ENCODE peak calls at places on chromosomes 12 and 14, in six cellular contexts. One of them, this sample, is unnamed.

GRCh38 chr12:96247567-96247962 is 53.4 kb downstream of the ELK3 start:
- DNase-seq in tibial artery: no peak
- DNase-seq in stomach: no peak
- DNase-seq in right lobe of liver: no peak
- DNase-seq in IMR-90: peak; percentile 78
- DNase-seq in K562: no peak
- DNase-seq in this sample: no peak

GRCh38 chr12:27610380-27610779 is 85.9 kb upstream of the REP15 start:
- DNase-seq in tibial artery: no peak
- DNase-seq in stomach: no peak
- DNase-seq in right lobe of liver: no peak
- DNase-seq in IMR-90: peak; percentile 70
- DNase-seq in K562: no peak
- DNase-seq in this sample: no peak

GRCh38 chr14:89990218-89990617 is 34.5 kb downstream of the TDP1 start:
- DNase-seq in tibial artery: no peak
- DNase-seq in stomach: no peak
- DNase-seq in right lobe of liver: no peak
- DNase-seq in IMR-90: no peak
- DNase-seq in K562: no peak
- DNase-seq in this sample: no peak

GRCh38 chr12:122886851-122887816 is 8.8 kb downstream of the VPS37B start:
- DNase-seq in tibial artery: no peak
- DNase-seq in stomach: peak; percentile 46
- DNase-seq in right lobe of liver: no peak
- DNase-seq in IMR-90: peak; percentile 76
- DNase-seq in K562: peak; percentile 57
- DNase-seq in this sample: peak; percentile 80

GRCh38 chr14:92473261-92473946 is 40.2 kb upstream of the RIN3 start:
- DNase-seq in tibial artery: no peak
- DNase-seq in stomach: peak; percentile 26
- DNase-seq in right lobe of liver: no peak
- DNase-seq in IMR-90: peak; percentile 75
- DNase-seq in K562: no peak
- DNase-seq in this sample: peak; percentile 57

GRCh38 chr14:61769893-61770292 is 7.7 kb downstream of the SNAPC1 start:
- DNase-seq in tibial artery: no peak
- DNase-seq in stomach: no peak
- DNase-seq in right lobe of liver: no peak
- DNase-seq in IMR-90: no peak
- DNase-seq in K562: no peak
- DNase-seq in this sample: no peak

GRCh38 chr14:104341532-104342434 is 203.4 kb downstream of the KIF26A start:
- DNase-seq in tibial artery: no peak
- DNase-seq in stomach: peak; percentile 49
- DNase-seq in right lobe of liver: peak; percentile 61
- DNase-seq in IMR-90: no peak
- DNase-seq in K562: peak; percentile 79
- DNase-seq in this sample: peak; percentile 73

GRCh38 chr12:107379852-107380567 is 286.7 kb upstream of the CRY1 start:
- DNase-seq in tibial artery: no peak
- DNase-seq in stomach: peak; percentile 36
- DNase-seq in right lobe of liver: peak; percentile 77
- DNase-seq in IMR-90: peak; percentile 46
- DNase-seq in K562: no peak
- DNase-seq in this sample: no peak

GRCh38 chr12:79451988-79452387 is 238.8 kb downstream of the PAWR start:
- DNase-seq in tibial artery: peak; percentile 86
- DNase-seq in stomach: peak; percentile 25
- DNase-seq in right lobe of liver: no peak
- DNase-seq in IMR-90: peak; percentile 88
- DNase-seq in K562: no peak
- DNase-seq in this sample: no peak

DNA sequence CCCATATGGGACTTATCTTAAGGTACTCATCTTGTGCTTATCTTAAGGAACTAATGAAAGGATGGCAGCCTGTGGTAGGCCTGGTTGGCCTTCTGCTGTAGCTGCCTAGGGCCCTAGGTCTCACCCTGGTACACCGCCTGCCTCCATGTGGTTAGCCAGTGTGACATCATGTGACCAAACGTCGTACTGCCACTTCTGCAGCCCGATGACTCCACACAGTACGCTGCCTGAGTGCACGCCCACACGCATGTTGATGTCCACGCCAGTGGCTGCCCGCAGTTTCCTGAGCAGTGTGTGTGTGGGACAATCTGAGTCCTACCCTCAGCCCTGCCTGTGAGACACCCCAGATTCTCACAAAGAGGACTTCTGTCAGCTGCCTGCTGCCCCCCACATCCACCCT is 5.1 kb downstream of the ADCY4 start:
- DNase-seq in tibial artery: no peak
- DNase-seq in stomach: peak; percentile 62
- DNase-seq in right lobe of liver: no peak
- DNase-seq in IMR-90: no peak
- DNase-seq in K562: no peak
- DNase-seq in this sample: peak; percentile 87
- H3K4me1 ChIP-seq in tibial artery: peaks cover 30% of the 10 kb centered on the region
- H3K4me1 ChIP-seq in stomach: peaks cover 44% of the 10 kb centered on the region
- H3K4me1 ChIP-seq in right lobe of liver: no peaks in the 10 kb centered on the region
- H3K4me1 ChIP-seq in IMR-90: peaks cover 3% of the 10 kb centered on the region
- H3K4me1 ChIP-seq in K562: peaks cover 5% of the 10 kb centered on the region
- H3K4me1 ChIP-seq in this sample: peaks cover 25% of the 10 kb centered on the region

DNA sequence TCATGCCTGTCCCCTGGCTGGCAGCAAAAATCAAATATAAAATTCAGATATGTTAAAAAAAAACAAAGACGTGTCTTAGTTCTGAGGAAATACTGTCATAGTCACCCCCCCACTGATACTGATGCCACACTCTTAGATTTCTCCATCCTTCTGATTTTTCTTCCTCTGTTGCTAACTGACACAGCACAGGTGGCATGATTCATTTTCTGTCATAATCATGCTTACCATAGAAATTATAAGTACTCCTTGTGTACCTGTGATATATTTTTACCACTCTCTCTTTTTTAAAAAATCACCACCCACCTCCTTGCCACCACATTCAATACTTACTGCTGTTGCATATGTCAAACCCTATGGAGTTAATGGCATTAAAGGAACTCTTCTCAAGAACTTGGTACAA is 209.2 kb downstream of the PPM1H start:
- DNase-seq in tibial artery: no peak
- DNase-seq in stomach: no peak
- DNase-seq in right lobe of liver: no peak
- DNase-seq in IMR-90: no peak
- DNase-seq in K562: no peak
- DNase-seq in this sample: no peak
- H3K4me1 ChIP-seq in tibial artery: peaks cover 43% of the 10 kb centered on the region
- H3K4me1 ChIP-seq in stomach: peaks cover 19% of the 10 kb centered on the region
- H3K4me1 ChIP-seq in right lobe of liver: no peaks in the 10 kb centered on the region
- H3K4me1 ChIP-seq in IMR-90: peaks cover 20% of the 10 kb centered on the region
- H3K4me1 ChIP-seq in K562: peaks cover 3% of the 10 kb centered on the region
- H3K4me1 ChIP-seq in this sample: no peaks in the 10 kb centered on the region

DNA sequence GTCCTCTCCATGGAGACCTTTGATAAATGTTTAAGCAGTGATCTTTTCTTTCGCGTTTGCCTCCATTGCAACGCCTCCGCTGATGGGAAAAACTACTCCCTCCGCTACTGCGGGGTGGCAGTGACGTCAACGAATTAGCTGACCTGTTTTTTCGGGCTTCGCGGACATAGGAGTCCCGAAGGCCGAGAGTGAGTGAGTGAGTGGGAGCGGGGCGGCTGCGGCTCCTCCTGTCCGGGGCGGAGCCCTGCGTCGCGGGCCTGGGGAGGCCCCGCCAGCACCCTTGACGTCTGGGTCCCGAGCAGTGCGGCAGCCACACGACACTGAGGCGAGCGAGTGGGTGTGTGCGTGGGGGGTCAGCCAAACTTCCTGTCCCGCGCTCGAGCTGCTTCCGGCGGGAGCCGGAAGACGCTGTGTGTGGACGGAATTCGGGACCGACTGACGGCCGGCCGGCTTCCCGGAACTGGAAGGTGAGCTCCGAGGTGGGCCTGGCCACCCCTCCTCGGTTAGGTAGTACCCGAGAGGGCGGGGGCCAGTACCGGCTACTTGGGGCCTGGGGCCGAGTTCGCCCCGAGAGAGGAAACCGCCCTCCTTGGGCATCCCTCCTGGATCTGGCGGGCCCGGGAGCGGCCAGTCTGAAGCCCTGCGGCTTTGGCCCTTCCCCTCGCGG is at the start of gene ZNF410:
- DNase-seq in tibial artery: peak; percentile 98
- DNase-seq in stomach: peak; percentile 94
- DNase-seq in right lobe of liver: peak; percentile 96
- DNase-seq in IMR-90: peak; percentile 98
- DNase-seq in K562: peak; percentile 87
- DNase-seq in this sample: peak; percentile 86
- H3K4me1 ChIP-seq in tibial artery: peaks cover 32% of the 10 kb centered on the region
- H3K4me1 ChIP-seq in stomach: peaks cover 23% of the 10 kb centered on the region
- H3K4me1 ChIP-seq in right lobe of liver: no peaks in the 10 kb centered on the region
- H3K4me1 ChIP-seq in IMR-90: peaks cover 2% of the 10 kb centered on the region
- H3K4me1 ChIP-seq in K562: peaks cover 6% of the 10 kb centered on the region
- H3K4me1 ChIP-seq in this sample: no peaks in the 10 kb centered on the region

GRCh38 chr14:65432361-65432948 is 19.9 kb downstream of the FUT8 start:
- DNase-seq in tibial artery: no peak
- DNase-seq in stomach: no peak
- DNase-seq in right lobe of liver: no peak
- DNase-seq in IMR-90: no peak
- DNase-seq in K562: no peak
- DNase-seq in this sample: no peak

GRCh38 chr14:65431245-65431644 is 18.7 kb downstream of the FUT8 start:
- DNase-seq in tibial artery: no peak
- DNase-seq in stomach: no peak
- DNase-seq in right lobe of liver: no peak
- DNase-seq in IMR-90: no peak
- DNase-seq in K562: no peak
- DNase-seq in this sample: no peak

GRCh38 chr14:65433646-65434045 is 21.1 kb downstream of the FUT8 start:
- DNase-seq in tibial artery: no peak
- DNase-seq in stomach: no peak
- DNase-seq in right lobe of liver: no peak
- DNase-seq in IMR-90: no peak
- DNase-seq in K562: no peak
- DNase-seq in this sample: no peak

GRCh38 chr14:65433157-65433556 is 20.6 kb downstream of the FUT8 start:
- DNase-seq in tibial artery: no peak
- DNase-seq in stomach: no peak
- DNase-seq in right lobe of liver: no peak
- DNase-seq in IMR-90: no peak
- DNase-seq in K562: no peak
- DNase-seq in this sample: no peak

GRCh38 chr14:65431951-65432350 is 19.4 kb downstream of the FUT8 start:
- DNase-seq in tibial artery: no peak
- DNase-seq in stomach: no peak
- DNase-seq in right lobe of liver: no peak
- DNase-seq in IMR-90: peak; percentile 33
- DNase-seq in K562: no peak
- DNase-seq in this sample: no peak
- H3K4me1 ChIP-seq in tibial artery: peaks cover 12% of the 10 kb centered on the region
- H3K4me1 ChIP-seq in stomach: peaks cover 11% of the 10 kb centered on the region
- H3K4me1 ChIP-seq in right lobe of liver: no peaks in the 10 kb centered on the region
- H3K4me1 ChIP-seq in IMR-90: peaks cover 2% of the 10 kb centered on the region
- H3K4me1 ChIP-seq in K562: peaks cover 25% of the 10 kb centered on the region
- H3K4me1 ChIP-seq in this sample: no peaks in the 10 kb centered on the region

DNA sequence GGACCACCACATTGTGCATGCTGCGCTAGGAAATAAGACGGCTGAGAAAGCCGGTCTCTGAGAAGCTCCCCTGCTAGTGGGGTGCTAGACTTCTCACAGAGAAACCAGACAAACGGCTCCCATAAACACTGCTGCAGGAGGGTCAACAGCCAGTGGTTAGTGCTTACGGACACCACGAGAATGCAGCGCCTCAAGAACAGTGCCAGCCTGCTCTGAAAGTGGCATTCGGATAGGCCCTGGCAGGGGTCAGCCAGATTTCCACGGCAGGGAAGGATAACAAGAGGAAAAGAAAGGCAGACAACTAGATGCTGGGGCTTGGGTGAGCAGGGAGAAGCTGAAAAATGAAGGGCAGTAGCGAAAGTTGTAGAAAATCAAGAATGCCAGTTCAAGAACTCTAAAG is 26.4 kb downstream of the PPTC7 start:
- DNase-seq in tibial artery: no peak
- DNase-seq in stomach: no peak
- DNase-seq in right lobe of liver: no peak
- DNase-seq in IMR-90: no peak
- DNase-seq in K562: no peak
- DNase-seq in this sample: no peak
- H3K4me1 ChIP-seq in tibial artery: peaks cover 18% of the 10 kb centered on the region
- H3K4me1 ChIP-seq in stomach: peaks cover 15% of the 10 kb centered on the region
- H3K4me1 ChIP-seq in right lobe of liver: no peaks in the 10 kb centered on the region
- H3K4me1 ChIP-seq in IMR-90: peaks cover 8% of the 10 kb centered on the region
- H3K4me1 ChIP-seq in K562: peaks cover 12% of the 10 kb centered on the region
- H3K4me1 ChIP-seq in this sample: no peaks in the 10 kb centered on the region

GRCh38 chr12:6953417-6954315 is 2.5 kb downstream of the PTPN6 start:
- DNase-seq in tibial artery: no peak
- DNase-seq in stomach: peak; percentile 54
- DNase-seq in right lobe of liver: peak; percentile 63
- DNase-seq in IMR-90: no peak
- DNase-seq in K562: no peak
- DNase-seq in this sample: peak; percentile 90

GRCh38 chr12:6951551-6952120 is 480 bp downstream of the PTPN6 start:
- DNase-seq in tibial artery: no peak
- DNase-seq in stomach: no peak
- DNase-seq in right lobe of liver: peak; percentile 49
- DNase-seq in IMR-90: no peak
- DNase-seq in K562: no peak
- DNase-seq in this sample: no peak

GRCh38 chr12:6950944-6951540 is at the start of gene PTPN6:
- DNase-seq in tibial artery: no peak
- DNase-seq in stomach: peak; percentile 58
- DNase-seq in right lobe of liver: peak; percentile 69
- DNase-seq in IMR-90: no peak
- DNase-seq in K562: no peak
- DNase-seq in this sample: peak; percentile 63

GRCh38 chr12:6952860-6953416 is 1.8 kb downstream of the PTPN6 start:
- DNase-seq in tibial artery: no peak
- DNase-seq in stomach: no peak
- DNase-seq in right lobe of liver: no peak
- DNase-seq in IMR-90: no peak
- DNase-seq in K562: no peak
- DNase-seq in this sample: no peak

GRCh38 chr12:6952121-6952859 is 1.1 kb downstream of the PTPN6 start:
- DNase-seq in tibial artery: no peak
- DNase-seq in stomach: no peak
- DNase-seq in right lobe of liver: no peak
- DNase-seq in IMR-90: no peak
- DNase-seq in K562: no peak
- DNase-seq in this sample: peak; percentile 48
- H3K4me1 ChIP-seq in tibial artery: no peaks in the 10 kb centered on the region
- H3K4me1 ChIP-seq in stomach: peaks cover 25% of the 10 kb centered on the region
- H3K4me1 ChIP-seq in right lobe of liver: no peaks in the 10 kb centered on the region
- H3K4me1 ChIP-seq in IMR-90: peaks cover 2% of the 10 kb centered on the region
- H3K4me1 ChIP-seq in K562: peaks cover 8% of the 10 kb centered on the region
- H3K4me1 ChIP-seq in this sample: peaks cover 27% of the 10 kb centered on the region

DNA sequence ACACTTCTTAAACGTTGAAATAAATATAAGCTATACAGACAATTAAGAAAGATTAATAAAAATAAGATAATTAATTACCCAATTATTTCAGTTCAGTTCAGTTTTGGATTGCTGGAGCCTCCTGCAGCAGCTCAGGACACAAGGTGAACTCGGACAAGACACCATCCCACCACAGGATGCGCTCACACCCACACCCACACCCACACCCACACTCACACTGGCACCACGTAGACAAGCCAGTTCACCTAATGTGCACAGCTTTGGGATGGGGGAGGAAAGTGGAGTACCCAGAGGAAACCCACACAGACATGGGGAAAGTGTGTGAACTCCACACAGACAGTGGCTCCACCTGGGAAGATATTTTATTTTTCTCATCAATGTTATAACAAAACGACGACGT is 32.1 kb downstream of the EMP1 start:
- DNase-seq in tibial artery: no peak
- DNase-seq in stomach: no peak
- DNase-seq in right lobe of liver: no peak
- DNase-seq in IMR-90: no peak
- DNase-seq in K562: no peak
- DNase-seq in this sample: no peak
- H3K4me1 ChIP-seq in tibial artery: no peaks in the 10 kb centered on the region
- H3K4me1 ChIP-seq in stomach: no peaks in the 10 kb centered on the region
- H3K4me1 ChIP-seq in right lobe of liver: no peaks in the 10 kb centered on the region
- H3K4me1 ChIP-seq in IMR-90: peaks cover 8% of the 10 kb centered on the region
- H3K4me1 ChIP-seq in K562: no peaks in the 10 kb centered on the region
- H3K4me1 ChIP-seq in this sample: no peaks in the 10 kb centered on the region

This sample was measured in Peyer's patch.